ENCODE peak calls at places on chromosomes 5 and 9, in seven cellular contexts. A, J, M, F, K, C and O are unnamed samples.

GRCh38 chr5:139273572-139274264 is 19.8 kb upstream of the MATR3 start:
- DNase-seq in F (peak), A (peak), M (peak), J (peak), C (peak), K (peak), O (peak)

GRCh38 chr5:163498886-163499285 is 6.5 kb upstream of the MAT2B start:
- DNase-seq in A (no peak), M (no peak), K (peak), C (no peak), J (peak), F (no peak), O (no peak)

GRCh38 chr5:121968910-121969607 is 7.3 kb downstream of the SRFBP1 start:
- DNase-seq in K (peak), C (no peak), J (peak), M (no peak), F (no peak), A (no peak), O (no peak)

GRCh38 chr9:74663456-74663855 is 166.3 kb downstream of the RORB start:
- DNase-seq in A (no peak), K (no peak), M (no peak), C (no peak), F (no peak), J (peak), O (no peak)

GRCh38 chr9:107251756-107252322 is 31.2 kb upstream of the RAD23B start:
- DNase-seq in J (peak), F (peak), K (peak), M (no peak), C (no peak), A (no peak), O (peak)

GRCh38 chr9:131039129-131039954 is 30.4 kb downstream of the LAMC3 start:
- DNase-seq in K (no peak), F (no peak), A (no peak), C (no peak), J (no peak), M (no peak), O (no peak)

GRCh38 chr5:90747693-90748092 is 189.1 kb downstream of the ADGRV1 start:
- DNase-seq in K (no peak), F (no peak), A (no peak), C (no peak), J (no peak), M (no peak), O (no peak)

GRCh38 chr9:81592890-81593271 is 96.5 kb downstream of the TLE1 start:
- DNase-seq in J (no peak), M (peak), F (no peak), K (no peak), A (no peak), C (no peak), O (no peak)

GRCh38 chr9:134883040-134883782 is 2.6 kb downstream of the FCN2 start:
- DNase-seq in K (no peak), M (peak), A (no peak), J (no peak), F (no peak), C (no peak), O (no peak)

GRCh38 chr9:134886413-134886913 is 5.9 kb downstream of the FCN2 start:
- DNase-seq in K (no peak), M (no peak), F (no peak), A (no peak), C (peak), J (no peak), O (no peak)

GRCh38 chr9:134885647-134886412 is 5.2 kb downstream of the FCN2 start:
- DNase-seq in A (no peak), K (no peak), J (no peak), M (peak), C (peak), F (no peak), O (no peak)

GRCh38 chr9:134882204-134882785 is 1.7 kb downstream of the FCN2 start:
- DNase-seq in K (no peak), J (no peak), C (no peak), F (no peak), M (peak), A (no peak), O (no peak)

DNA sequence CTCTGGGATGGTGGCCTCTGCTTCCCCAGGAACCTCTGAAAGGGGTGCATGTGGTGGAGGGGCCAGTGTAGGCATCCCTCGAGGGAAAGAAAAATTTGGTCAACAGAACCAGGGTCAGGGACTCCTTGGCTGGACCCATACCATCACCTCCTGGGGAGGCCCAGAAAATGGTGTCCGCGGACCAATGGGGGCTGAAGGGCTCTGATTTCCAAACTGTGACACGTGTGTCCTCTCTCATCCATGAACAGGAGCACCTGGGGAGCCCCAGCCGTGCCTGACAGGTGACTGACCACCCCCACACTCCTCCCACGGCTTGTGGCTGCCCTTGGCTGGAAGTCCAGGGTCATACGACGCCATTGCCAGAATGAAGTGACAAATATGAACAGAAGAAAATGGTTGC is 3.9 kb downstream of the FCN2 start:
- DNase-seq in K (no peak), J (no peak), M (peak), C (no peak), A (no peak), F (no peak), O (no peak)
- H3K4me3 ChIP-seq in K (no peak), J (no peak), M (no peak), C (no peak), A (no peak), F (no peak), O (no peak)

GRCh38 chr5:134127376-134127861 is 12.9 kb downstream of the TCF7 start:
- DNase-seq in C (no peak), F (no peak), A (peak), M (peak), J (peak), K (no peak), O (no peak)

GRCh38 chr5:134123360-134123759 is 8.9 kb downstream of the TCF7 start:
- DNase-seq in J (no peak), A (no peak), F (no peak), C (no peak), K (no peak), M (no peak), O (no peak)

GRCh38 chr5:134122530-134122929 is 8.0 kb downstream of the TCF7 start:
- DNase-seq in F (no peak), J (no peak), C (no peak), M (no peak), A (peak), K (no peak), O (no peak)

GRCh38 chr5:134125195-134126015 is 10.9 kb downstream of the TCF7 start:
- DNase-seq in A (peak), M (peak), C (no peak), K (peak), J (peak), F (peak), O (peak)

GRCh38 chr5:134124289-134125194 is 10.1 kb downstream of the TCF7 start:
- DNase-seq in K (peak), F (no peak), J (peak), C (no peak), A (no peak), M (no peak), O (no peak)
- H3K4me3 ChIP-seq in K (no peak), F (no peak), J (no peak), C (no peak), A (no peak), M (no peak), O (no peak)

GRCh38 chr5:38848637-38849036 is 2.8 kb downstream of the OSMR start:
- DNase-seq in A (no peak), F (no peak), C (no peak), K (no peak), J (no peak), M (no peak), O (no peak)

GRCh38 chr5:38843665-38844064 is 2.1 kb upstream of the OSMR start:
- DNase-seq in K (no peak), A (no peak), J (peak), C (no peak), M (no peak), F (no peak), O (no peak)

GRCh38 chr5:38847549-38848341 is 1.9 kb downstream of the OSMR start:
- DNase-seq in F (no peak), K (no peak), J (no peak), A (no peak), M (no peak), C (no peak), O (no peak)

GRCh38 chr5:38845555-38846378 is at the start of gene OSMR:
- DNase-seq in C (peak), A (no peak), J (peak), M (peak), K (peak), F (peak), O (peak)

GRCh38 chr5:38846379-38846967 is 661 bp downstream of the OSMR start:
- DNase-seq in C (no peak), F (no peak), K (no peak), J (no peak), A (no peak), M (no peak), O (no peak)
- H3K4me3 ChIP-seq in C (peak), F (peak), K (peak), J (peak), A (no peak), M (peak), O (peak)

GRCh38 chr5:169637085-169637855 is at the start of gene DOCK2:
- DNase-seq in C (peak), F (no peak), A (peak), J (no peak), M (peak), K (no peak), O (no peak)

GRCh38 chr5:169635933-169636332 is 1.1 kb upstream of the DOCK2 start:
- DNase-seq in C (no peak), F (no peak), M (no peak), K (no peak), A (no peak), J (no peak), O (no peak)

GRCh38 chr5:169637856-169638190 is 748 bp downstream of the DOCK2 start:
- DNase-seq in C (peak), F (no peak), M (no peak), J (no peak), A (peak), K (no peak), O (no peak)

GRCh38 chr5:169634606-169635005 is 2.5 kb upstream of the DOCK2 start:
- DNase-seq in C (no peak), K (no peak), J (no peak), A (no peak), F (no peak), M (no peak), O (no peak)

GRCh38 chr5:169636477-169637084 is 494 bp upstream of the DOCK2 start:
- DNase-seq in M (no peak), J (no peak), K (no peak), F (no peak), C (no peak), A (no peak), O (no peak)
- H3K4me3 ChIP-seq in M (no peak), J (peak), K (peak), F (no peak), C (peak), A (peak), O (peak)